ENCODE peak calls at places on chromosomes 1 and 21, in six cellular contexts. One of them, this sample, is unnamed.

GRCh38 chr21:43868461-43868860 is 3.4 kb downstream of the AGPAT3 start:
- DNase-seq in IMR-90: no peak
- DNase-seq in A549: no peak
- DNase-seq in lower lobe of right lung: no peak
- DNase-seq in lower leg skin: no peak
- DNase-seq in endothelial cell: no peak
- DNase-seq in this sample: no peak

GRCh38 chr1:22290611-22291010 is 147.7 kb upstream of the WNT4 start:
- DNase-seq in endothelial cell: no peak
- DNase-seq in lower leg skin: peak; percentile 57
- DNase-seq in A549: no peak
- DNase-seq in lower lobe of right lung: no peak
- DNase-seq in IMR-90: no peak
- DNase-seq in this sample: no peak

GRCh38 chr1:94819945-94820746 is at the start of gene SLC44A3:
- DNase-seq in lower lobe of right lung: peak; percentile 72
- DNase-seq in lower leg skin: no peak
- DNase-seq in endothelial cell: peak; percentile 68
- DNase-seq in IMR-90: peak; percentile 24
- DNase-seq in A549: peak; percentile 35
- DNase-seq in this sample: no peak

GRCh38 chr21:33655591-33656221 is 13.4 kb downstream of the ITSN1 start:
- DNase-seq in lower leg skin: no peak
- DNase-seq in A549: peak; percentile 54
- DNase-seq in endothelial cell: no peak
- DNase-seq in IMR-90: peak; percentile 97
- DNase-seq in lower lobe of right lung: no peak
- DNase-seq in this sample: peak; percentile 88

GRCh38 chr21:38140192-38140905 is 116.4 kb upstream of the KCNJ15 start:
- DNase-seq in lower leg skin: no peak
- DNase-seq in A549: peak; percentile 17
- DNase-seq in endothelial cell: no peak
- DNase-seq in lower lobe of right lung: peak; percentile 66
- DNase-seq in IMR-90: peak; percentile 25
- DNase-seq in this sample: peak; percentile 32

GRCh38 chr21:38351961-38352521 is 95.2 kb downstream of the KCNJ15 start:
- DNase-seq in A549: peak; percentile 3
- DNase-seq in lower leg skin: no peak
- DNase-seq in lower lobe of right lung: no peak
- DNase-seq in endothelial cell: no peak
- DNase-seq in IMR-90: peak; percentile 90
- DNase-seq in this sample: peak; percentile 74

GRCh38 chr1:45589861-45590260 is 6.0 kb downstream of the NASP start:
- DNase-seq in lower leg skin: no peak
- DNase-seq in endothelial cell: no peak
- DNase-seq in IMR-90: no peak
- DNase-seq in A549: no peak
- DNase-seq in lower lobe of right lung: no peak
- DNase-seq in this sample: no peak

GRCh38 chr1:227782226-227782625 is 33.2 kb upstream of the PRSS38 start:
- DNase-seq in IMR-90: no peak
- DNase-seq in lower lobe of right lung: no peak
- DNase-seq in A549: no peak
- DNase-seq in endothelial cell: no peak
- DNase-seq in lower leg skin: peak; percentile 67
- DNase-seq in this sample: no peak

GRCh38 chr1:226717256-226717909 is 21.7 kb downstream of the ITPKB start:
- DNase-seq in endothelial cell: no peak
- DNase-seq in lower leg skin: no peak
- DNase-seq in IMR-90: no peak
- DNase-seq in lower lobe of right lung: peak; percentile 71
- DNase-seq in A549: no peak
- DNase-seq in this sample: no peak

GRCh38 chr1:32619701-32620485 is 30.5 kb downstream of the ZBTB8OS start:
- DNase-seq in A549: no peak
- DNase-seq in IMR-90: peak; percentile 29
- DNase-seq in lower lobe of right lung: no peak
- DNase-seq in endothelial cell: no peak
- DNase-seq in lower leg skin: no peak
- DNase-seq in this sample: peak; percentile 17
- TF ChIP-seq CTCF in A549: peak; percentile 25
- TF ChIP-seq CTCF in IMR-90: peak; percentile 32
- TF ChIP-seq CTCF in lower lobe of right lung: no peak
- TF ChIP-seq CTCF in endothelial cell: no peak
- TF ChIP-seq CTCF in lower leg skin: no peak
- TF ChIP-seq CTCF in this sample: peak; percentile 69

GRCh38 chr1:85398391-85399064 is 66.4 kb downstream of the DDAH1 start:
- DNase-seq in lower lobe of right lung: no peak
- DNase-seq in endothelial cell: no peak
- DNase-seq in A549: no peak
- DNase-seq in lower leg skin: no peak
- DNase-seq in IMR-90: peak; percentile 71
- DNase-seq in this sample: peak; percentile 51
- TF ChIP-seq CTCF in lower lobe of right lung: peak; percentile 24
- TF ChIP-seq CTCF in endothelial cell: no peak
- TF ChIP-seq CTCF in A549: peak; percentile 41
- TF ChIP-seq CTCF in lower leg skin: no peak
- TF ChIP-seq CTCF in IMR-90: peak; percentile 52
- TF ChIP-seq CTCF in this sample: peak; percentile 74

GRCh38 chr1:92486251-92487077 is at the start of gene GFI1:
- DNase-seq in IMR-90: no peak
- DNase-seq in A549: no peak
- DNase-seq in lower leg skin: no peak
- DNase-seq in endothelial cell: peak; percentile 55
- DNase-seq in lower lobe of right lung: peak; percentile 63
- DNase-seq in this sample: no peak
- TF ChIP-seq CTCF in IMR-90: no peak
- TF ChIP-seq CTCF in A549: no peak
- TF ChIP-seq CTCF in lower leg skin: no peak
- TF ChIP-seq CTCF in endothelial cell: no peak
- TF ChIP-seq CTCF in lower lobe of right lung: no peak
- TF ChIP-seq CTCF in this sample: no peak

GRCh38 chr1:1307261-1307907 is 346 bp downstream of the ACAP3 start:
- DNase-seq in A549: no peak
- DNase-seq in endothelial cell: no peak
- DNase-seq in lower lobe of right lung: peak; percentile 75
- DNase-seq in IMR-90: no peak
- DNase-seq in lower leg skin: no peak
- DNase-seq in this sample: no peak

GRCh38 chr1:1304331-1305299 is 3.1 kb downstream of the ACAP3 start:
- DNase-seq in endothelial cell: peak; percentile 69
- DNase-seq in lower leg skin: peak; percentile 96
- DNase-seq in IMR-90: peak; percentile 84
- DNase-seq in A549: no peak
- DNase-seq in lower lobe of right lung: peak; percentile 69
- DNase-seq in this sample: peak; percentile 74

GRCh38 chr1:1305300-1306069 is 2.2 kb downstream of the ACAP3 start:
- DNase-seq in A549: no peak
- DNase-seq in IMR-90: peak; percentile 71
- DNase-seq in lower lobe of right lung: peak; percentile 66
- DNase-seq in endothelial cell: no peak
- DNase-seq in lower leg skin: peak; percentile 97
- DNase-seq in this sample: peak; percentile 62

GRCh38 chr1:1306661-1307260 is 969 bp downstream of the ACAP3 start:
- DNase-seq in lower lobe of right lung: no peak
- DNase-seq in lower leg skin: no peak
- DNase-seq in A549: no peak
- DNase-seq in endothelial cell: no peak
- DNase-seq in IMR-90: no peak
- DNase-seq in this sample: no peak

DNA sequence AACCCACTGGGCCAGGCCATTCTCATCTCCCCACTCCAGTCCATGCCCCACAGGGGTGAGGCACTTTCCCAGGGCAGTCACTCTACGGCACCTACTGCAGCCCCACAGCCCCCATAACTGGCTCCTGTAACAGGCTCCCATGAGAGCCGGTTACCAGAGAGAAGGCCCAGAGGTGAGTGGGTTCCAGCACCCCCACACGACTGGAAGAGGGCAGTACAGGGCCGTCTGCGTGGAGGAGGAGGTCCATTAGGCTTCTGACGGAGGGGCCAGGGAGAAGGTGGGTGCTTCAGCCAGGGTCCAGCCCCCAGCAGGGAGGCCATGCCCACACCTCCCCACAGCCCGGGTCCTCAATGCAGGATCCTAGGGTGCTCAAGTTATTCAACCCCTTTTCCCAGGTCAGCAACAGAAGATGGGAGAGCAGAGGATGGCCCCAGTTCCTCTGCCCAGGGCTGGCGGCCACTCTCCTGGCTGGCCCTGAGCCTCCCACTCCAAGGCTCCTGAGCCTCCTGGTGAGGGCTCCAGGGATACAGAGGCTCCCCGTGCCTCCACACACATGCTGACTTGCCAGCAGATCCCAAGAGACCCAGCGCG is 1.6 kb downstream of the ACAP3 start:
- DNase-seq in lower leg skin: no peak
- DNase-seq in endothelial cell: no peak
- DNase-seq in A549: no peak
- DNase-seq in IMR-90: peak; percentile 27
- DNase-seq in lower lobe of right lung: no peak
- DNase-seq in this sample: no peak
- TF ChIP-seq CTCF in lower leg skin: no peak
- TF ChIP-seq CTCF in endothelial cell: no peak
- TF ChIP-seq CTCF in A549: no peak
- TF ChIP-seq CTCF in IMR-90: peak; percentile 29
- TF ChIP-seq CTCF in lower lobe of right lung: no peak
- TF ChIP-seq CTCF in this sample: peak; percentile 29

DNA sequence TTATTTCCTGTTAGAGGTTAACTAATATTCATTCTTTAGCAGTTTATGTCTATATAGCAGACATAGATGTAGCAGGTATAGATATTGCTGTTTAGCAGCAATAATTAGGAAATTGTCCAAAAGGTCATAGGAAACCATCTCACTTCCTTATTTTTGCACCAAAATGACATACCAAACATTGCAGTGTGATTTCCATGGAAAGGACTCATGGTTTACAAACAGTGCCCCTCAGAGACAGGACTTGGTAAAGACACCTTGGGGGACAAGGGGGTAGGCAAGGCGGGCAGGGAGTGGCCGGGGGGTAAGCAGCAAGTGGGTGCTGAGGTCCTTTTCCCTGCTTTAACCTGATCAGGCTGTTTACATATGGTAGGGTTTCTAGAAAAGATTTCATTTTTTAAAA is 30.5 kb downstream of the BATF3 start:
- DNase-seq in IMR-90: peak; percentile 20
- DNase-seq in lower leg skin: no peak
- DNase-seq in A549: peak; percentile 53
- DNase-seq in lower lobe of right lung: no peak
- DNase-seq in endothelial cell: peak; percentile 37
- DNase-seq in this sample: peak; percentile 8
- TF ChIP-seq CTCF in IMR-90: peak; percentile 37
- TF ChIP-seq CTCF in lower leg skin: no peak
- TF ChIP-seq CTCF in A549: peak; percentile 8
- TF ChIP-seq CTCF in lower lobe of right lung: peak; percentile 37
- TF ChIP-seq CTCF in endothelial cell: peak; percentile 43
- TF ChIP-seq CTCF in this sample: peak; percentile 67

DNA sequence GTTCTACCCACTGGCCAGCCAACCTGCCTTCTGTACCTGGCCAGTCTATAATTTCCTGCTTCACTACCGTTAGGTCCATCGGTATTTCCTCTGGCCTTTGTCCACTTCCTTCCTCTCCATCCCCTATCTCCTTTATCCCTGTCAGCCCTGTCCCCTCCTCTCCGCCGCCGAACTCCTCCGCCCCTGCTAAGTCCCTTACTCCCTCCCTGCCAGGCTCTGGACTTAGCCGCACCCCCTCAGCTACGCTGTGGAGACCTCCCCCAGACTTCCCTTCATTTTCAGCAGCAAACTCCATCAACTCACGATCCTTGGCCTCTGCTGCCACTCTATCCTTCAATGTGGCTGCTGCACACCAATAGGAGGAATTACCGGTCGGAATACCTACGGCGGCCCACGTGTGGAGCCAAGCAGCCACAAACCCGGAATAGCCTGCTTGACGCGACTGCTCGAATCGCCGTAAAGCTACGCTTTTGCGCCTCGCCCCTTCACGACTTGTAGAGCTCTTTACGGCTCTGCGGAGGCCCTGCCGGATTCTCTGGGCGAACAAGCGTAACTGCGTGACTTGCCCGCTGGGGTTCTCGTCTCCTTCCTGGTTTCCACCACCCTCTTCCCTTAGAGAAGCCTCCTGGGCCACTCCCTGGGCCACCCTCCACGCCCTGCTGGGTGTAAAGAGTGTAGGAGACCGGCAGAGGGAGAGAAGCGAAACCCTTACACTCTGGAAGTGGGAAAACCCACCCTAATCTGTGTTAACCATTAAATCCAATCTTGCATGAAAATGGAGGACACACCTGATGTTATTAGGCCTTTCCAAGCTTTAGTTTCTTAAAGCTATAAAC is at the start of gene ZNHIT6:
- DNase-seq in lower leg skin: peak; percentile 98
- DNase-seq in lower lobe of right lung: peak; percentile 94
- DNase-seq in IMR-90: peak; percentile 98
- DNase-seq in endothelial cell: peak; percentile 83
- DNase-seq in A549: peak; percentile 81
- DNase-seq in this sample: peak; percentile 97
- TF ChIP-seq CTCF in lower leg skin: no peak
- TF ChIP-seq CTCF in lower lobe of right lung: peak; percentile 40
- TF ChIP-seq CTCF in IMR-90: peak; percentile 45
- TF ChIP-seq CTCF in endothelial cell: peak; percentile 28
- TF ChIP-seq CTCF in A549: no peak
- TF ChIP-seq CTCF in this sample: peak; percentile 71

GRCh38 chr1:211534545-211535291 is 42.8 kb upstream of the RD3 start:
- DNase-seq in lower leg skin: no peak
- DNase-seq in endothelial cell: no peak
- DNase-seq in IMR-90: no peak
- DNase-seq in lower lobe of right lung: no peak
- DNase-seq in A549: no peak
- DNase-seq in this sample: no peak

GRCh38 chr1:211532086-211532439 is 40.1 kb upstream of the RD3 start:
- DNase-seq in A549: no peak
- DNase-seq in lower leg skin: no peak
- DNase-seq in endothelial cell: no peak
- DNase-seq in lower lobe of right lung: no peak
- DNase-seq in IMR-90: no peak
- DNase-seq in this sample: no peak

GRCh38 chr1:211529011-211529410 is 37.0 kb upstream of the RD3 start:
- DNase-seq in lower lobe of right lung: no peak
- DNase-seq in endothelial cell: no peak
- DNase-seq in lower leg skin: no peak
- DNase-seq in IMR-90: no peak
- DNase-seq in A549: no peak
- DNase-seq in this sample: no peak

GRCh38 chr1:211529453-211529852 is 37.5 kb upstream of the RD3 start:
- DNase-seq in A549: no peak
- DNase-seq in lower leg skin: no peak
- DNase-seq in lower lobe of right lung: no peak
- DNase-seq in endothelial cell: no peak
- DNase-seq in IMR-90: no peak
- DNase-seq in this sample: no peak

GRCh38 chr1:211531194-211532085 is 39.5 kb upstream of the RD3 start:
- DNase-seq in lower leg skin: no peak
- DNase-seq in IMR-90: no peak
- DNase-seq in endothelial cell: no peak
- DNase-seq in lower lobe of right lung: no peak
- DNase-seq in A549: no peak
- DNase-seq in this sample: no peak
- TF ChIP-seq CTCF in lower leg skin: no peak
- TF ChIP-seq CTCF in IMR-90: no peak
- TF ChIP-seq CTCF in endothelial cell: no peak
- TF ChIP-seq CTCF in lower lobe of right lung: no peak
- TF ChIP-seq CTCF in A549: no peak
- TF ChIP-seq CTCF in this sample: no peak

This sample was measured in HFFc6.